ENCODE peak calls at places on chromosome 19, in ten cellular contexts. K is lower lobe of right lung, L is adrenal gland, N is thyroid gland, Q is heart left ventricle, H is endodermal cell, E is SK-N-SH, Y is substantia nigra, A is brain microvascular endothelial cell, T is ovary. P is an unnamed sample.

GRCh38 chr19:15448778-15449619 is 757 bp downstream of the WIZ start:
- DNase-seq in L (peak), Q (no peak), H (peak), E (peak), A (no peak), T (peak), Y (no peak), K (no peak), N (peak), P (no peak)

GRCh38 chr19:30317403-30317802 is 54.8 kb upstream of the ZNF536 start:
- DNase-seq in N (no peak), A (no peak), K (no peak), T (no peak), H (peak), L (no peak), E (no peak), Y (no peak), Q (no peak), P (no peak)

GRCh38 chr19:14091086-14091884 is 734 bp upstream of the SAMD1 start:
- DNase-seq in E (peak), T (peak), L (peak), N (peak), A (peak), H (peak), Q (no peak), K (peak), Y (peak), P (peak)

GRCh38 chr19:34430738-34431625 is 2.8 kb downstream of the UBA2 start:
- DNase-seq in K (no peak), A (peak), H (peak), T (no peak), N (no peak), Y (no peak), Q (no peak), E (peak), L (peak), P (no peak)

GRCh38 chr19:18203408-18203862 is 407 bp downstream of the RAB3A start:
- DNase-seq in A (no peak), N (no peak), K (peak), Q (no peak), E (peak), T (no peak), H (no peak), L (peak), Y (no peak), P (peak)

GRCh38 chr19:3527250-3527910 is 11.6 kb upstream of the TEKTIP1 start:
- DNase-seq in H (no peak), T (no peak), Q (no peak), A (no peak), L (no peak), Y (no peak), N (no peak), K (no peak), E (no peak), P (no peak)

GRCh38 chr19:6724631-6725185 is 4.3 kb upstream of the C3 start:
- DNase-seq in Q (no peak), Y (no peak), H (no peak), L (no peak), T (no peak), E (no peak), K (peak), N (no peak), A (no peak), P (no peak)

GRCh38 chr19:51687791-51688664 is 5.1 kb upstream of the SPACA6 start:
- DNase-seq in L (peak), N (peak), Y (peak), E (peak), Q (peak), H (peak), A (peak), K (peak), T (peak), P (peak)

GRCh38 chr19:51501594-51502263 is at the start of gene SIGLEC12:
- DNase-seq in H (no peak), T (no peak), N (no peak), A (no peak), E (no peak), Q (peak), L (peak), Y (no peak), K (peak), P (peak)

GRCh38 chr19:50377051-50377441 is 789 bp downstream of the NR1H2 start:
- DNase-seq in Q (no peak), K (no peak), E (peak), T (peak), A (no peak), L (peak), Y (no peak), H (peak), N (peak), P (peak)

GRCh38 chr19:45752639-45753038 is 16.4 kb downstream of the SIX5 start:
- DNase-seq in H (no peak), Y (no peak), K (no peak), E (no peak), A (no peak), L (peak), Q (no peak), T (no peak), N (no peak), P (no peak)

GRCh38 chr19:36110487-36111199 is at the start of gene OVOL3:
- DNase-seq in Q (no peak), K (no peak), L (no peak), A (no peak), N (no peak), Y (no peak), E (no peak), T (no peak), H (peak), P (no peak)

GRCh38 chr19:56110515-56111448 is 10.3 kb downstream of the ZNF787 start:
- DNase-seq in T (peak), E (peak), Q (peak), A (peak), K (peak), L (peak), H (no peak), Y (no peak), N (peak), P (peak)

GRCh38 chr19:20359933-20360720 is 193.1 kb downstream of the ZNF486 start:
- DNase-seq in L (no peak), Y (no peak), A (no peak), Q (no peak), E (peak), H (peak), K (no peak), N (peak), T (no peak), P (no peak)

GRCh38 chr19:49425922-49426592 is 869 bp downstream of the GFY start:
- DNase-seq in Y (no peak), H (peak), L (no peak), E (no peak), K (no peak), Q (no peak), N (no peak), A (no peak), T (no peak), P (no peak)

GRCh38 chr19:48395170-48395455 is 1.6 kb downstream of the GRIN2D start:
- DNase-seq in Y (no peak), H (no peak), T (no peak), E (no peak), N (no peak), L (no peak), K (no peak), Q (no peak), A (no peak), P (no peak)

GRCh38 chr19:5961969-5962945 is 15.7 kb downstream of the RANBP3 start:
- DNase-seq in N (peak), L (peak), H (no peak), K (peak), T (no peak), A (peak), E (no peak), Q (no peak), Y (no peak), P (peak)

GRCh38 chr19:55289117-55289796 is 5.5 kb downstream of the BRSK1 start:
- DNase-seq in L (no peak), A (no peak), Y (no peak), H (no peak), T (no peak), N (no peak), E (peak), Q (no peak), K (no peak), P (no peak)

GRCh38 chr19:46717716-46718143 is 816 bp upstream of the PRKD2 start:
- DNase-seq in Q (no peak), Y (no peak), E (no peak), K (no peak), N (no peak), H (no peak), T (no peak), A (no peak), L (no peak), P (peak)

DNA sequence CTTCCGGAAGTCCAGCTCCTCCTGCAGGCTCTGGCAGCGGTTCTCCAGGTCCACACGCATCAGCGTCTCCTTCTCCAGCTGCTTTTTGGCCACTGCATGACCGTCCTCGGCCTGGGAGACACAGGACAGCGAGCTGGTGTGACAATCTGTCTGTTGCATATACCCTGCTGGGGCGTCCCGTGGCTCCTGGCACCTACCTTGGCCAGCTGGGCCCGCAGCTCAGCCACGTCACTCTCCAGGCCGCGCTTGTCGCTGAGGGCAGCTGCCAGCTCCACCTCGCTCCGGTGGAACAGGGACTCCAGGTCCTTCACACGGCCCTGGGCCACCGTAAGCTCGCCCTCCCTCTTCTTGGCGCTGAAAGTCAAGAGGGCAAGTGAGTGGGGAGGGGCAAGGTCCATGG is 10.8 kb upstream of the TIMM13 start:
- DNase-seq in Y (no peak), Q (no peak), L (no peak), T (peak), N (no peak), H (no peak), E (no peak), K (no peak), A (no peak), P (no peak)
- H3K27ac ChIP-seq in Y (no peak), Q (no peak), L (no peak), T (no peak), N (no peak), H (no peak), E (no peak), K (no peak), A (no peak), P (no peak)

DNA sequence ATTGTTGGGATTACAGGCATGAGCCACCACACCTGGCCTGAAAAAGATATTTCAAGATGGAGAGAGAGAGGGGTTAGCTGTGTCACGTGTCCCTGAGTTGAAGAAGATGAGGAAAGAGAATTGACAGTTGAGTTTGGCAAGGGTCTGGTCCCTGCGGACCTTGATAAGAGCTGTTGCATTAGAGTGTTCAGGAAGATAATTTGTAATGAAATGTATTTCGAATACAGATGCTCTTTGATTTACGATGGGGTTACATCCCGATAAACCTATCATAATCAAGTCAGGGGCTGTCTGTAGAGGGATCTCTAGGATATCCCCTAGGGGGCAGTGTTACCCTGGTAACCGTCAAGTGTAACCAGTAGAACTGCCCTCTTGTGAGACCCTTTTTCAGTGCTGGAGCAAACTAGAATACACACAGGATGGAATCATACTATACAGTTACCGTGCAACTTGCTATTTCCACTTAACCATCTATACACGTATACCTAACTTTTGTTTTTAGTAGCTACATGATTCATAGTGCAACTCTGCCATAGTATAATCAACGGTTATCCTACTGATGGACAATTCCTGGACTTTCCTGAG is 1.5 kb upstream of the ELOF1 start:
- DNase-seq in Q (no peak), E (peak), L (peak), K (no peak), A (peak), Y (no peak), H (peak), T (no peak), N (peak), P (peak)
- H3K27ac ChIP-seq in Q (no peak), E (no peak), L (no peak), K (no peak), A (no peak), Y (no peak), H (no peak), T (no peak), N (no peak), P (no peak)

GRCh38 chr19:40616178-40616577 is 15.0 kb downstream of the LTBP4 start:
- DNase-seq in A (no peak), L (no peak), E (no peak), Y (no peak), Q (no peak), H (no peak), N (no peak), T (no peak), K (no peak), P (no peak)
- H3K27ac ChIP-seq in A (no peak), L (no peak), E (no peak), Y (no peak), Q (no peak), H (no peak), N (no peak), T (no peak), K (no peak), P (no peak)

DNA sequence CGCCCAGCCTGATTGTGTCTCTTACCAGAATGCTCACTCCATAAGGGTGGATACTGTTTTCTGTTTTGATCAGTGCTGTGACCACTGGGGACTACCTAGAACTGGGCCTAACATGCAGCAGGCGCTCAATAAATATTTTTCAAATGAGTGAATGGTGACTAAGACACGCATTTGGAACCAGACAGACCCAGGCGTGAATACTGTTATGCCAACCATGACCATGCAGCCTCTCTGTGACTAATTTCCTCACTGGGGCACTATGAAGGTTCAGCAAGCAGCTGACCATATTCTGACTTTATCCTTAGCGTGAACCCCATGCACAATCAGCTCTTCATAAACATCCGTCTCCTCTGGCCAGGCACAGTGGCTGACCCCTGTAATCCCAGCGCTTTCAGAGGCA is 13.0 kb upstream of the SPC24 start:
- DNase-seq in E (no peak), A (peak), Y (no peak), T (no peak), K (no peak), N (no peak), Q (no peak), H (no peak), L (no peak), P (no peak)
- H3K27ac ChIP-seq in E (no peak), A (peak), Y (no peak), T (no peak), K (no peak), N (no peak), Q (no peak), H (no peak), L (no peak), P (no peak)

GRCh38 chr19:1401138-1401888 is at the start of gene GAMT:
- DNase-seq in K (no peak), Y (no peak), E (peak), L (no peak), N (peak), H (peak), A (no peak), Q (peak), T (no peak), P (no peak)

GRCh38 chr19:1399745-1400144 is 1.6 kb downstream of the GAMT start:
- DNase-seq in Q (no peak), L (no peak), N (no peak), T (no peak), H (no peak), Y (no peak), A (no peak), K (no peak), E (no peak), P (no peak)

GRCh38 chr19:1399079-1399478 is 2.3 kb downstream of the GAMT start:
- DNase-seq in H (no peak), T (no peak), Q (no peak), E (no peak), N (no peak), A (no peak), K (no peak), Y (no peak), L (no peak), P (no peak)

GRCh38 chr19:1401889-1402217 is 511 bp upstream of the GAMT start:
- DNase-seq in H (no peak), L (no peak), N (no peak), A (no peak), K (no peak), Q (no peak), T (no peak), Y (no peak), E (no peak), P (no peak)

GRCh38 chr19:1400281-1401137 is 833 bp downstream of the GAMT start:
- DNase-seq in Q (peak), E (peak), H (no peak), Y (no peak), T (no peak), L (peak), K (no peak), A (no peak), N (peak), P (no peak)
- H3K27ac ChIP-seq in Q (peak), E (peak), H (no peak), Y (peak), T (no peak), L (no peak), K (no peak), A (no peak), N (no peak), P (no peak)

GRCh38 chr19:4844348-4845179 is 13.1 kb upstream of the TICAM1 start:
- DNase-seq in E (no peak), Q (peak), K (no peak), Y (no peak), T (peak), H (no peak), A (no peak), L (no peak), N (no peak), P (no peak)

GRCh38 chr19:4851551-4852290 is 15.7 kb downstream of the PLIN3 start:
- DNase-seq in K (peak), A (peak), Q (peak), E (peak), N (peak), L (peak), Y (no peak), T (peak), H (peak), P (peak)

GRCh38 chr19:4849019-4849418 is 17.5 kb upstream of the TICAM1 start:
- DNase-seq in L (no peak), K (no peak), E (no peak), N (peak), T (no peak), Y (no peak), Q (no peak), A (no peak), H (no peak), P (no peak)

GRCh38 chr19:4843647-4843965 is 12.1 kb upstream of the TICAM1 start:
- DNase-seq in L (no peak), Y (no peak), K (no peak), Q (no peak), E (no peak), T (no peak), A (no peak), N (no peak), H (no peak), P (no peak)

GRCh38 chr19:4847190-4847973 is 15.9 kb upstream of the TICAM1 start:
- DNase-seq in Y (no peak), H (no peak), T (no peak), N (no peak), Q (no peak), K (no peak), L (no peak), A (no peak), E (no peak), P (no peak)
- H3K27ac ChIP-seq in Y (no peak), H (no peak), T (no peak), N (no peak), Q (no peak), K (no peak), L (no peak), A (no peak), E (no peak), P (no peak)

GRCh38 chr19:57686727-57687126 is 5.0 kb downstream of the ZNF551 start:
- DNase-seq in A (no peak), T (no peak), H (no peak), L (no peak), E (no peak), N (no peak), Q (no peak), K (no peak), Y (no peak), P (no peak)

GRCh38 chr19:57687363-57688010 is 5.7 kb downstream of the ZNF551 start:
- DNase-seq in A (no peak), N (no peak), Q (no peak), Y (no peak), L (no peak), H (no peak), K (no peak), T (no peak), E (no peak), P (no peak)

GRCh38 chr19:57688011-57688763 is 6.4 kb downstream of the ZNF551 start:
- DNase-seq in A (no peak), K (no peak), E (no peak), T (no peak), Q (no peak), H (no peak), Y (no peak), L (no peak), N (no peak), P (no peak)

DNA sequence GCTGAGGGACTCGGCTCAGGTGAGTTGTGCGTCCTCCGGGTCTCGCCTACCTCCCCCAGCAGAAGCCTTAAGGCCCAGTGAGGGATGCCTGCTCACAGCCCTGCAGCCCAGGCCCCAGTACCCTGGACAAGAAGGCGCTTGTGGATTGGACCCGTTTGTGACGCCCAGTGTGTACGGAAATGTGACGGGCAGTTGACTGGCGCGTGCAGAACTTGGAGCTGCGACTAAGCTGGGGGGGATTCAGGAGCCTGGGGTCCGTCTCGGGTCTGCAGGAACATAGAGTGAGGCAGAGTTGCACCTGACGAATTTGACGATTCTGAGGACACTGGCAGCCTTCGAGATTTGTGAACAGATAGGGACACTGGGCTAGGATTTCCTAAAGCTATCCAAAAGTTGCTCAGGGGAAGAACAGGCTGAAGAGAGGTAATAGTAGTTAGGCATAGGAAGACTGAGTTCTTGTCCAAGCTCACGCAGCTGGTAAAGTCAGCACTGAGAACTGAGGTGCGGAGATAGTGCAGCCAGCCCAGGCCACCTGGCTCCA is 519 bp downstream of the ZNF551 start:
- DNase-seq in E (no peak), Y (no peak), L (no peak), Q (no peak), A (no peak), T (no peak), N (no peak), H (no peak), K (no peak), P (no peak)
- H3K27ac ChIP-seq in E (peak), Y (peak), L (no peak), Q (peak), A (peak), T (no peak), N (no peak), H (peak), K (peak), P (no peak)

GRCh38 chr19:12140545-12141404 is 625 bp upstream of the ZNF20 start:
- DNase-seq in Y (peak), Q (peak), E (peak), H (peak), K (peak), A (peak), L (peak), N (peak), T (peak), P (peak)
- H3K27ac ChIP-seq in Y (peak), Q (peak), E (peak), H (no peak), K (peak), A (no peak), L (peak), N (peak), T (no peak), P (peak)

P was measured in colonic mucosa.